ENCODE peak calls at places on chromosomes 7 and 10, in six cellular contexts. Y is NCI-H2081, F is GM23338, T is fibroblast of lung, K is KG1, P is HFF-Myc. E is an unnamed sample.

GRCh38 chr10:51176976-51177690 is 102.8 kb downstream of the PRKG1 start:
- DNase-seq in Y (no peak), F (no peak), T (peak; percentile 81), K (no peak), P (no peak), E (no peak)

GRCh38 chr10:5958680-5959079 is 18.7 kb downstream of the IL15RA start:
- DNase-seq in T (peak; percentile 14), K (no peak), F (no peak), P (no peak), Y (no peak), E (no peak)

GRCh38 chr10:46304671-46305429 is 18.1 kb downstream of the ANTXRL start:
- DNase-seq in F (no peak), T (no peak), K (no peak), Y (no peak), P (no peak), E (no peak)

GRCh38 chr7:1895664-1896515 is 225.8 kb downstream of the ELFN1 start:
- DNase-seq in Y (no peak), F (no peak), T (no peak), K (no peak), P (no peak), E (no peak)

GRCh38 chr10:92834981-92835380 is 13.3 kb upstream of the EXOC6 start:
- DNase-seq in F (no peak), K (no peak), Y (no peak), P (no peak), T (peak; percentile 71), E (no peak)

GRCh38 chr10:58293989-58294388 is 25.0 kb downstream of the CISD1 start:
- DNase-seq in P (no peak), T (no peak), Y (no peak), F (no peak), K (no peak), E (no peak)

GRCh38 chr7:131431289-131431688 is 103.6 kb downstream of the MKLN1 start:
- DNase-seq in P (no peak), F (no peak), T (peak; percentile 51), Y (peak; percentile 50), K (no peak), E (no peak)

GRCh38 chr10:27153855-27154198 is 357 bp downstream of the YME1L1 start:
- DNase-seq in Y (no peak), F (peak; percentile 24), P (no peak), K (no peak), T (peak; percentile 28), E (peak; percentile 34)

GRCh38 chr7:101923276-101923985 is 106.0 kb downstream of the CUX1 start:
- DNase-seq in T (no peak), F (no peak), P (no peak), Y (no peak), K (no peak), E (no peak)

GRCh38 chr7:1210979-1211608 is 21.6 kb upstream of the UNCX start:
- DNase-seq in Y (no peak), F (no peak), K (no peak), T (no peak), P (no peak), E (no peak)

GRCh38 chr7:137160236-137160635 is 183.3 kb downstream of the PTN start:
- DNase-seq in F (no peak), Y (no peak), T (peak; percentile 12), K (no peak), P (no peak), E (no peak)

GRCh38 chr7:96407427-96407826 is 85.5 kb upstream of the SLC25A13 start:
- DNase-seq in F (no peak), P (no peak), K (no peak), Y (no peak), T (no peak), E (no peak)

GRCh38 chr7:28354601-28355062 is 57.7 kb upstream of the CREB5 start:
- DNase-seq in F (peak; percentile 17), P (peak; percentile 98), K (no peak), T (peak; percentile 100), Y (no peak), E (no peak)

GRCh38 chr7:22586101-22586805 is 86.3 kb upstream of the STEAP1B start:
- DNase-seq in P (no peak), Y (no peak), F (no peak), K (no peak), T (peak; percentile 30), E (no peak)

GRCh38 chr7:130293521-130293920 is 560 bp downstream of the CPA4 start:
- DNase-seq in K (no peak), F (no peak), Y (no peak), T (no peak), P (no peak), E (no peak)

GRCh38 chr7:388961-389701 is 99.2 kb downstream of the FOXL3 start:
- DNase-seq in F (no peak), K (no peak), Y (no peak), P (no peak), T (no peak), E (no peak)

GRCh38 chr7:19239951-19240350 is 94.7 kb upstream of the FERD3L start:
- DNase-seq in T (no peak), P (no peak), K (no peak), F (no peak), Y (no peak), E (no peak)

GRCh38 chr7:23967949-23968599 is 258.1 kb downstream of the STK31 start:
- DNase-seq in F (peak; percentile 14), K (no peak), T (no peak), P (no peak), Y (no peak), E (no peak)

GRCh38 chr7:128076216-128076821 is 45.1 kb upstream of the LRRC4 start:
- DNase-seq in P (no peak), Y (no peak), T (no peak), K (no peak), F (no peak), E (no peak)

GRCh38 chr10:14889318-14889717 is 10.7 kb downstream of the SUV39H2 start:
- DNase-seq in Y (no peak), T (peak; percentile 32), P (no peak), K (no peak), F (peak; percentile 58), E (no peak)

GRCh38 chr7:151392002-151392401 is 17.8 kb downstream of the WDR86 start:
- DNase-seq in K (no peak), T (no peak), F (no peak), P (no peak), Y (no peak), E (no peak)

GRCh38 chr7:139043823-139044812 is 8.3 kb upstream of the ZC3HAV1L start:
- DNase-seq in T (no peak), Y (peak; percentile 40), F (no peak), K (no peak), P (no peak), E (no peak)

GRCh38 chr10:122097935-122098334 is 109.0 kb downstream of the TACC2 start:
- DNase-seq in Y (no peak), K (no peak), P (no peak), T (no peak), F (no peak), E (no peak)

GRCh38 chr10:82221750-82222149 is 346.8 kb downstream of the NRG3 start:
- DNase-seq in P (no peak), T (no peak), Y (no peak), K (no peak), F (peak; percentile 49), E (no peak)

GRCh38 chr10:1472178-1472577 is 265.1 kb downstream of the ADARB2 start:
- DNase-seq in T (no peak), P (no peak), F (no peak), Y (no peak), K (no peak), E (no peak)

GRCh38 chr7:47484923-47485639 is 96.8 kb downstream of the TNS3 start:
- DNase-seq in P (no peak), F (no peak), Y (peak; percentile 27), K (no peak), T (peak; percentile 24), E (no peak)

GRCh38 chr7:94655884-94656657 is at the start of gene SGCE:
- DNase-seq in P (no peak), Y (peak; percentile 90), T (peak; percentile 85), K (no peak), F (peak; percentile 89), E (peak; percentile 80)

GRCh38 chr7:101952355-101953247 is 135.2 kb downstream of the CUX1 start:
- DNase-seq in K (no peak), P (no peak), Y (no peak), T (peak; percentile 91), F (no peak), E (no peak)

GRCh38 chr7:151694828-151695580 is 175.3 kb upstream of the RHEB start:
- DNase-seq in T (no peak), K (no peak), Y (peak; percentile 76), P (no peak), F (no peak), E (no peak)

GRCh38 chr10:20995123-20995978 is 98.2 kb upstream of the NEBL start:
- DNase-seq in F (no peak), T (no peak), K (no peak), Y (no peak), P (no peak), E (no peak)

GRCh38 chr10:85508159-85508558 is 858.4 kb downstream of the GRID1 start:
- DNase-seq in F (no peak), Y (no peak), K (no peak), T (no peak), P (no peak), E (no peak)

GRCh38 chr10:98371421-98371820 is 43.6 kb downstream of the PYROXD2 start:
- DNase-seq in K (no peak), Y (no peak), T (no peak), F (no peak), P (no peak), E (no peak)

GRCh38 chr7:151869968-151870918 is 6.7 kb downstream of the PRKAG2 start:
- DNase-seq in F (no peak), K (no peak), T (no peak), Y (no peak), P (no peak), E (no peak)

E was measured in cardiac muscle cell.